ENCODE peak calls at places on chromosomes 16 and 17, in four cellular contexts. I, U, Y and S are unnamed samples.
A peak's percentile ranks its signal among the peaks of the same experiment; 100 is the strongest.

GRCh38 chr17:27540300-27541105 is 84.3 kb downstream of the KSR1 start:
- DNase-seq in I (no peak), U (peak; percentile 94), Y (no peak), S (no peak)

GRCh38 chr16:17205279-17206139 is 265.3 kb downstream of the XYLT1 start:
- DNase-seq in I (no peak), U (no peak), Y (no peak), S (no peak)

GRCh38 chr17:45230410-45230786 is 8.7 kb downstream of the FMNL1 start:
- DNase-seq in I (no peak), U (no peak), Y (no peak), S (no peak)

GRCh38 chr17:32445075-32445427 is 741 bp downstream of the PSMD11 start:
- DNase-seq in I (peak; percentile 21), U (peak; percentile 50), Y (no peak), S (no peak)

GRCh38 chr17:29567362-29568330 is 809 bp upstream of the ABHD15 start:
- DNase-seq in I (no peak), U (peak; percentile 81), Y (no peak), S (peak; percentile 27)

GRCh38 chr17:68344701-68345136 is 53.4 kb downstream of the ARSG start:
- DNase-seq in I (no peak), U (no peak), Y (no peak), S (no peak)

GRCh38 chr17:63639125-63639524 is 16.9 kb downstream of the MAP3K3 start:
- DNase-seq in I (no peak), U (no peak), Y (no peak), S (no peak)

GRCh38 chr16:13997933-13998332 is 73.2 kb upstream of the MRTFB start:
- DNase-seq in I (no peak), U (no peak), Y (peak; percentile 76), S (no peak)

GRCh38 chr17:76132574-76133338 is 8.3 kb downstream of the FOXJ1 start:
- DNase-seq in I (peak; percentile 11), U (no peak), Y (no peak), S (peak; percentile 40)

GRCh38 chr17:81529437-81529803 is 1.2 kb downstream of the FSCN2 start:
- DNase-seq in I (no peak), U (no peak), Y (no peak), S (no peak)

GRCh38 chr17:16962804-16963203 is 9.1 kb downstream of the TNFRSF13B start:
- DNase-seq in I (no peak), U (no peak), Y (no peak), S (peak; percentile 41)

GRCh38 chr17:78409191-78409621 is 30.8 kb downstream of the PGS1 start:
- DNase-seq in I (no peak), U (no peak), Y (no peak), S (no peak)

GRCh38 chr17:36544049-36544319 is 735 bp upstream of the GGNBP2 start:
- DNase-seq in I (no peak), U (peak; percentile 58), Y (peak; percentile 27), S (no peak)

GRCh38 chr17:32822996-32823395 is 53.9 kb downstream of the MYO1D start:
- DNase-seq in I (no peak), U (no peak), Y (no peak), S (no peak)

GRCh38 chr16:14043278-14043677 is 27.8 kb upstream of the MRTFB start:
- DNase-seq in I (no peak), U (no peak), Y (no peak), S (no peak)

GRCh38 chr17:78958556-78959191 is 21.0 kb downstream of the LGALS3BP start:
- DNase-seq in I (no peak), U (no peak), Y (no peak), S (no peak)

GRCh38 chr16:84574191-84574590 is 43.7 kb downstream of the COTL1 start:
- DNase-seq in I (no peak), U (no peak), Y (no peak), S (no peak)
- H3K4me3 ChIP-seq in I (no peak overlapping the region), U (no peak overlapping the region), Y (no peak overlapping the region), S (no peak overlapping the region)

GRCh38 chr17:8153550-8153956 is 1.3 kb upstream of the PER1 start:
- DNase-seq in I (no peak), U (peak; percentile 90), Y (no peak), S (no peak)
- H3K4me3 ChIP-seq in I (peak overlapping the region; percentile 83), U (no peak overlapping the region), Y (no peak overlapping the region), S (peak overlapping the region; percentile 48)

GRCh38 chr17:3005696-3006095 is 57.7 kb downstream of the OR1D5 start:
- DNase-seq in I (no peak), U (peak; percentile 21), Y (no peak), S (no peak)

GRCh38 chr17:3003401-3004149 is 59.8 kb downstream of the OR1D5 start:
- DNase-seq in I (no peak), U (peak; percentile 72), Y (peak; percentile 32), S (no peak)

GRCh38 chr17:3004150-3004801 is 59.1 kb downstream of the OR1D5 start:
- DNase-seq in I (peak; percentile 80), U (peak; percentile 100), Y (peak; percentile 40), S (peak; percentile 79)

GRCh38 chr17:3006801-3007200 is 56.6 kb downstream of the OR1D5 start:
- DNase-seq in I (no peak), U (peak; percentile 1), Y (no peak), S (no peak)

GRCh38 chr17:3004925-3005324 is 58.5 kb downstream of the OR1D5 start:
- DNase-seq in I (no peak), U (peak; percentile 42), Y (no peak), S (no peak)
- H3K4me3 ChIP-seq in I (no peak overlapping the region), U (no peak overlapping the region), Y (peak overlapping the region; percentile 40), S (no peak overlapping the region)

GRCh38 chr16:87062569-87063442 is 254.4 kb downstream of the C16orf95 start:
- DNase-seq in I (peak; percentile 13), U (peak; percentile 86), Y (no peak), S (peak; percentile 62)
- H3K4me3 ChIP-seq in I (no peak overlapping the region), U (no peak overlapping the region), Y (no peak overlapping the region), S (peak overlapping the region; percentile 29)

GRCh38 chr17:40607641-40608040 is 40.0 kb downstream of the SMARCE1 start:
- DNase-seq in I (no peak), U (no peak), Y (no peak), S (no peak)
- H3K4me3 ChIP-seq in I (no peak overlapping the region), U (no peak overlapping the region), Y (no peak overlapping the region), S (no peak overlapping the region)